ENCODE peak calls at places on chromosomes 5 and 9, in six cellular contexts. One of them, this sample, is unnamed.

GRCh38 chr9:81791076-81791475 is 101.7 kb upstream of the TLE1 start:
- DNase-seq in HTR-8/SVneo: no peak
- DNase-seq in activated T-helper 1 cell treated with Interleukin-2 at 50 U/mL for 16 hours: no peak
- DNase-seq in heart left ventricle: no peak
- DNase-seq in COR-L47: no peak
- DNase-seq in cardiac muscle cell: no peak
- DNase-seq in this sample: no peak

GRCh38 chr5:1521054-1521453 is 2.7 kb downstream of the LPCAT1 start:
- DNase-seq in HTR-8/SVneo: no peak
- DNase-seq in activated T-helper 1 cell treated with Interleukin-2 at 50 U/mL for 16 hours: no peak
- DNase-seq in heart left ventricle: peak
- DNase-seq in COR-L47: no peak
- DNase-seq in cardiac muscle cell: no peak
- DNase-seq in this sample: no peak

GRCh38 chr5:149959406-149960236 is 937 bp upstream of the SLC26A2 start:
- DNase-seq in HTR-8/SVneo: peak
- DNase-seq in activated T-helper 1 cell treated with Interleukin-2 at 50 U/mL for 16 hours: no peak
- DNase-seq in heart left ventricle: no peak
- DNase-seq in COR-L47: no peak
- DNase-seq in cardiac muscle cell: peak
- DNase-seq in this sample: no peak

GRCh38 chr5:55994998-55995914 is 493 bp upstream of the IL6ST start:
- DNase-seq in HTR-8/SVneo: peak
- DNase-seq in activated T-helper 1 cell treated with Interleukin-2 at 50 U/mL for 16 hours: peak
- DNase-seq in heart left ventricle: peak
- DNase-seq in COR-L47: peak
- DNase-seq in cardiac muscle cell: peak
- DNase-seq in this sample: peak

GRCh38 chr5:39863926-39864572 is 439.3 kb upstream of the DAB2 start:
- DNase-seq in HTR-8/SVneo: no peak
- DNase-seq in activated T-helper 1 cell treated with Interleukin-2 at 50 U/mL for 16 hours: no peak
- DNase-seq in heart left ventricle: no peak
- DNase-seq in COR-L47: no peak
- DNase-seq in cardiac muscle cell: no peak
- DNase-seq in this sample: no peak

GRCh38 chr5:68285857-68286611 is 70.5 kb downstream of the PIK3R1 start:
- DNase-seq in HTR-8/SVneo: no peak
- DNase-seq in activated T-helper 1 cell treated with Interleukin-2 at 50 U/mL for 16 hours: no peak
- DNase-seq in heart left ventricle: no peak
- DNase-seq in COR-L47: peak
- DNase-seq in cardiac muscle cell: peak
- DNase-seq in this sample: no peak

GRCh38 chr9:129866373-129867137 is 31.3 kb downstream of the USP20 start:
- DNase-seq in HTR-8/SVneo: no peak
- DNase-seq in activated T-helper 1 cell treated with Interleukin-2 at 50 U/mL for 16 hours: peak
- DNase-seq in heart left ventricle: no peak
- DNase-seq in COR-L47: no peak
- DNase-seq in cardiac muscle cell: no peak
- DNase-seq in this sample: no peak

GRCh38 chr5:137560414-137560813 is 61.3 kb upstream of the SPOCK1 start:
- DNase-seq in HTR-8/SVneo: no peak
- DNase-seq in activated T-helper 1 cell treated with Interleukin-2 at 50 U/mL for 16 hours: no peak
- DNase-seq in heart left ventricle: no peak
- DNase-seq in COR-L47: no peak
- DNase-seq in cardiac muscle cell: peak
- DNase-seq in this sample: no peak

GRCh38 chr9:131927092-131927491 is 152.6 kb downstream of the MED27 start:
- DNase-seq in HTR-8/SVneo: no peak
- DNase-seq in activated T-helper 1 cell treated with Interleukin-2 at 50 U/mL for 16 hours: no peak
- DNase-seq in heart left ventricle: no peak
- DNase-seq in COR-L47: no peak
- DNase-seq in cardiac muscle cell: no peak
- DNase-seq in this sample: no peak

GRCh38 chr9:25913806-25914205 is 235.6 kb upstream of the TUSC1 start:
- DNase-seq in HTR-8/SVneo: no peak
- DNase-seq in activated T-helper 1 cell treated with Interleukin-2 at 50 U/mL for 16 hours: no peak
- DNase-seq in heart left ventricle: no peak
- DNase-seq in COR-L47: no peak
- DNase-seq in cardiac muscle cell: no peak
- DNase-seq in this sample: no peak

GRCh38 chr9:91465420-91465819 is 41.8 kb upstream of the NFIL3 start:
- DNase-seq in HTR-8/SVneo: no peak
- DNase-seq in activated T-helper 1 cell treated with Interleukin-2 at 50 U/mL for 16 hours: no peak
- DNase-seq in heart left ventricle: no peak
- DNase-seq in COR-L47: no peak
- DNase-seq in cardiac muscle cell: peak
- DNase-seq in this sample: no peak

GRCh38 chr9:37412431-37413151 is 9.9 kb upstream of the GRHPR start:
- DNase-seq in HTR-8/SVneo: peak
- DNase-seq in activated T-helper 1 cell treated with Interleukin-2 at 50 U/mL for 16 hours: no peak
- DNase-seq in heart left ventricle: no peak
- DNase-seq in COR-L47: no peak
- DNase-seq in cardiac muscle cell: peak
- DNase-seq in this sample: no peak

GRCh38 chr5:93583799-93584530 is 943 bp downstream of the NR2F1 start:
- DNase-seq in HTR-8/SVneo: peak
- DNase-seq in activated T-helper 1 cell treated with Interleukin-2 at 50 U/mL for 16 hours: no peak
- DNase-seq in heart left ventricle: no peak
- DNase-seq in COR-L47: no peak
- DNase-seq in cardiac muscle cell: peak
- DNase-seq in this sample: peak

GRCh38 chr5:83608122-83608521 is 112.5 kb downstream of the HAPLN1 start:
- DNase-seq in HTR-8/SVneo: peak
- DNase-seq in activated T-helper 1 cell treated with Interleukin-2 at 50 U/mL for 16 hours: no peak
- DNase-seq in heart left ventricle: peak
- DNase-seq in COR-L47: peak
- DNase-seq in cardiac muscle cell: peak
- DNase-seq in this sample: no peak

GRCh38 chr5:163631846-163632245 is 126.4 kb downstream of the MAT2B start:
- DNase-seq in HTR-8/SVneo: no peak
- DNase-seq in activated T-helper 1 cell treated with Interleukin-2 at 50 U/mL for 16 hours: no peak
- DNase-seq in heart left ventricle: no peak
- DNase-seq in COR-L47: no peak
- DNase-seq in cardiac muscle cell: no peak
- DNase-seq in this sample: no peak

GRCh38 chr9:89874351-89875321 is 269.8 kb downstream of the GADD45G start:
- DNase-seq in HTR-8/SVneo: no peak
- DNase-seq in activated T-helper 1 cell treated with Interleukin-2 at 50 U/mL for 16 hours: no peak
- DNase-seq in heart left ventricle: peak
- DNase-seq in COR-L47: peak
- DNase-seq in cardiac muscle cell: no peak
- DNase-seq in this sample: peak

GRCh38 chr9:80665479-80665878 is 1023.9 kb downstream of the TLE1 start:
- DNase-seq in HTR-8/SVneo: no peak
- DNase-seq in activated T-helper 1 cell treated with Interleukin-2 at 50 U/mL for 16 hours: no peak
- DNase-seq in heart left ventricle: no peak
- DNase-seq in COR-L47: no peak
- DNase-seq in cardiac muscle cell: no peak
- DNase-seq in this sample: no peak

GRCh38 chr5:108788142-108788541 is 40.4 kb downstream of the FER start:
- DNase-seq in HTR-8/SVneo: no peak
- DNase-seq in activated T-helper 1 cell treated with Interleukin-2 at 50 U/mL for 16 hours: no peak
- DNase-seq in heart left ventricle: peak
- DNase-seq in COR-L47: no peak
- DNase-seq in cardiac muscle cell: no peak
- DNase-seq in this sample: no peak

GRCh38 chr5:10729320-10730133 is 31.5 kb downstream of the DAP start:
- DNase-seq in HTR-8/SVneo: no peak
- DNase-seq in activated T-helper 1 cell treated with Interleukin-2 at 50 U/mL for 16 hours: no peak
- DNase-seq in heart left ventricle: no peak
- DNase-seq in COR-L47: no peak
- DNase-seq in cardiac muscle cell: no peak
- DNase-seq in this sample: no peak

GRCh38 chr5:2739360-2740050 is 12.0 kb downstream of the IRX2 start:
- DNase-seq in HTR-8/SVneo: no peak
- DNase-seq in activated T-helper 1 cell treated with Interleukin-2 at 50 U/mL for 16 hours: no peak
- DNase-seq in heart left ventricle: no peak
- DNase-seq in COR-L47: no peak
- DNase-seq in cardiac muscle cell: peak
- DNase-seq in this sample: no peak

GRCh38 chr5:160090059-160090458 is 29.2 kb downstream of the PWWP2A start:
- DNase-seq in HTR-8/SVneo: no peak
- DNase-seq in activated T-helper 1 cell treated with Interleukin-2 at 50 U/mL for 16 hours: no peak
- DNase-seq in heart left ventricle: no peak
- DNase-seq in COR-L47: no peak
- DNase-seq in cardiac muscle cell: no peak
- DNase-seq in this sample: no peak

GRCh38 chr9:133571896-133572595 is 37.1 kb downstream of the FAM163B start:
- DNase-seq in HTR-8/SVneo: no peak
- DNase-seq in activated T-helper 1 cell treated with Interleukin-2 at 50 U/mL for 16 hours: no peak
- DNase-seq in heart left ventricle: no peak
- DNase-seq in COR-L47: no peak
- DNase-seq in cardiac muscle cell: no peak
- DNase-seq in this sample: no peak

GRCh38 chr9:90838098-90838497 is 36.5 kb downstream of the SYK start:
- DNase-seq in HTR-8/SVneo: no peak
- DNase-seq in activated T-helper 1 cell treated with Interleukin-2 at 50 U/mL for 16 hours: no peak
- DNase-seq in heart left ventricle: no peak
- DNase-seq in COR-L47: no peak
- DNase-seq in cardiac muscle cell: no peak
- DNase-seq in this sample: no peak

GRCh38 chr5:170986598-170986997 is 124.8 kb downstream of the RANBP17 start:
- DNase-seq in HTR-8/SVneo: no peak
- DNase-seq in activated T-helper 1 cell treated with Interleukin-2 at 50 U/mL for 16 hours: no peak
- DNase-seq in heart left ventricle: no peak
- DNase-seq in COR-L47: peak
- DNase-seq in cardiac muscle cell: peak
- DNase-seq in this sample: no peak

This sample was measured in right atrium auricular region.